ENCODE peak calls at places on chromosomes 12 and 14, in nine cellular contexts. One of them, this sample, is unnamed.

GRCh38 chr14:98433436-98433835 is 838.6 kb downstream of the BCL11B start:
- DNase-seq in EL: no peak
- DNase-seq in HEK293T: no peak
- DNase-seq in fibroblast of pulmonary artery: no peak
- DNase-seq in activated gamma-delta T cell treated with Interleukin-2 at 50 U/mL for 16 hours: no peak
- DNase-seq in CD4-positive, CD25-positive, alpha-beta regulatory T cell: peak; percentile 70
- DNase-seq in epithelial cell of prostate: no peak
- DNase-seq in NCI-H2081: no peak
- DNase-seq in activated CD8-positive, alpha-beta memory T cell treated with anti-CD3 and anti-CD28 coated beads for 4 hours: no peak
- DNase-seq in this sample: no peak

GRCh38 chr12:121441555-121441954 is 41.6 kb downstream of the RNF34 start:
- DNase-seq in activated CD8-positive, alpha-beta memory T cell treated with anti-CD3 and anti-CD28 coated beads for 4 hours: no peak
- DNase-seq in activated gamma-delta T cell treated with Interleukin-2 at 50 U/mL for 16 hours: no peak
- DNase-seq in NCI-H2081: no peak
- DNase-seq in fibroblast of pulmonary artery: no peak
- DNase-seq in EL: no peak
- DNase-seq in CD4-positive, CD25-positive, alpha-beta regulatory T cell: no peak
- DNase-seq in epithelial cell of prostate: no peak
- DNase-seq in HEK293T: no peak
- DNase-seq in this sample: no peak

GRCh38 chr14:26163761-26164160 is 434.1 kb downstream of the NOVA1 start:
- DNase-seq in CD4-positive, CD25-positive, alpha-beta regulatory T cell: no peak
- DNase-seq in epithelial cell of prostate: peak; percentile 14
- DNase-seq in fibroblast of pulmonary artery: peak; percentile 75
- DNase-seq in EL: no peak
- DNase-seq in activated gamma-delta T cell treated with Interleukin-2 at 50 U/mL for 16 hours: no peak
- DNase-seq in NCI-H2081: peak; percentile 24
- DNase-seq in activated CD8-positive, alpha-beta memory T cell treated with anti-CD3 and anti-CD28 coated beads for 4 hours: no peak
- DNase-seq in HEK293T: peak; percentile 17
- DNase-seq in this sample: no peak

GRCh38 chr14:22339277-22339676 is 249.7 kb downstream of the DAD1 start:
- DNase-seq in epithelial cell of prostate: no peak
- DNase-seq in EL: no peak
- DNase-seq in activated CD8-positive, alpha-beta memory T cell treated with anti-CD3 and anti-CD28 coated beads for 4 hours: no peak
- DNase-seq in CD4-positive, CD25-positive, alpha-beta regulatory T cell: no peak
- DNase-seq in NCI-H2081: no peak
- DNase-seq in fibroblast of pulmonary artery: peak; percentile 94
- DNase-seq in HEK293T: no peak
- DNase-seq in activated gamma-delta T cell treated with Interleukin-2 at 50 U/mL for 16 hours: no peak
- DNase-seq in this sample: peak; percentile 44

GRCh38 chr14:93953263-93953662 is 23.1 kb downstream of the ASB2 start:
- DNase-seq in fibroblast of pulmonary artery: no peak
- DNase-seq in CD4-positive, CD25-positive, alpha-beta regulatory T cell: no peak
- DNase-seq in NCI-H2081: no peak
- DNase-seq in HEK293T: peak; percentile 16
- DNase-seq in activated CD8-positive, alpha-beta memory T cell treated with anti-CD3 and anti-CD28 coated beads for 4 hours: no peak
- DNase-seq in epithelial cell of prostate: no peak
- DNase-seq in EL: no peak
- DNase-seq in activated gamma-delta T cell treated with Interleukin-2 at 50 U/mL for 16 hours: no peak
- DNase-seq in this sample: no peak

GRCh38 chr14:74296037-74296467 is 6.7 kb downstream of the ABCD4 start:
- DNase-seq in HEK293T: no peak
- DNase-seq in fibroblast of pulmonary artery: no peak
- DNase-seq in CD4-positive, CD25-positive, alpha-beta regulatory T cell: no peak
- DNase-seq in epithelial cell of prostate: no peak
- DNase-seq in activated gamma-delta T cell treated with Interleukin-2 at 50 U/mL for 16 hours: no peak
- DNase-seq in activated CD8-positive, alpha-beta memory T cell treated with anti-CD3 and anti-CD28 coated beads for 4 hours: no peak
- DNase-seq in NCI-H2081: no peak
- DNase-seq in EL: no peak
- DNase-seq in this sample: no peak

GRCh38 chr12:107331912-107332311 is 238.6 kb upstream of the CRY1 start:
- DNase-seq in NCI-H2081: no peak
- DNase-seq in activated gamma-delta T cell treated with Interleukin-2 at 50 U/mL for 16 hours: no peak
- DNase-seq in fibroblast of pulmonary artery: no peak
- DNase-seq in epithelial cell of prostate: no peak
- DNase-seq in HEK293T: no peak
- DNase-seq in activated CD8-positive, alpha-beta memory T cell treated with anti-CD3 and anti-CD28 coated beads for 4 hours: no peak
- DNase-seq in CD4-positive, CD25-positive, alpha-beta regulatory T cell: no peak
- DNase-seq in EL: no peak
- DNase-seq in this sample: no peak

GRCh38 chr12:124694250-124694649 is 126.8 kb upstream of the NCOR2 start:
- DNase-seq in activated gamma-delta T cell treated with Interleukin-2 at 50 U/mL for 16 hours: peak; percentile 19
- DNase-seq in HEK293T: no peak
- DNase-seq in fibroblast of pulmonary artery: no peak
- DNase-seq in NCI-H2081: no peak
- DNase-seq in activated CD8-positive, alpha-beta memory T cell treated with anti-CD3 and anti-CD28 coated beads for 4 hours: no peak
- DNase-seq in EL: no peak
- DNase-seq in CD4-positive, CD25-positive, alpha-beta regulatory T cell: peak; percentile 12
- DNase-seq in epithelial cell of prostate: no peak
- DNase-seq in this sample: no peak

GRCh38 chr14:86946446-86946845 is 1046.5 kb downstream of the GALC start:
- DNase-seq in HEK293T: no peak
- DNase-seq in activated CD8-positive, alpha-beta memory T cell treated with anti-CD3 and anti-CD28 coated beads for 4 hours: no peak
- DNase-seq in activated gamma-delta T cell treated with Interleukin-2 at 50 U/mL for 16 hours: no peak
- DNase-seq in EL: no peak
- DNase-seq in CD4-positive, CD25-positive, alpha-beta regulatory T cell: no peak
- DNase-seq in fibroblast of pulmonary artery: no peak
- DNase-seq in epithelial cell of prostate: no peak
- DNase-seq in NCI-H2081: no peak
- DNase-seq in this sample: no peak

GRCh38 chr12:121803861-121804416 is at the start of gene SETD1B:
- DNase-seq in NCI-H2081: no peak
- DNase-seq in CD4-positive, CD25-positive, alpha-beta regulatory T cell: peak; percentile 74
- DNase-seq in activated CD8-positive, alpha-beta memory T cell treated with anti-CD3 and anti-CD28 coated beads for 4 hours: no peak
- DNase-seq in EL: peak; percentile 69
- DNase-seq in HEK293T: no peak
- DNase-seq in fibroblast of pulmonary artery: peak; percentile 64
- DNase-seq in activated gamma-delta T cell treated with Interleukin-2 at 50 U/mL for 16 hours: no peak
- DNase-seq in epithelial cell of prostate: no peak
- DNase-seq in this sample: peak; percentile 68

GRCh38 chr14:73785834-73786631 is 65.6 kb upstream of the PTGR2 start:
- DNase-seq in NCI-H2081: no peak
- DNase-seq in CD4-positive, CD25-positive, alpha-beta regulatory T cell: peak; percentile 85
- DNase-seq in EL: peak; percentile 93
- DNase-seq in HEK293T: peak; percentile 56
- DNase-seq in activated gamma-delta T cell treated with Interleukin-2 at 50 U/mL for 16 hours: peak; percentile 62
- DNase-seq in fibroblast of pulmonary artery: peak; percentile 97
- DNase-seq in activated CD8-positive, alpha-beta memory T cell treated with anti-CD3 and anti-CD28 coated beads for 4 hours: no peak
- DNase-seq in epithelial cell of prostate: peak; percentile 53
- DNase-seq in this sample: peak; percentile 85

GRCh38 chr12:111384596-111384995 is 15.7 kb upstream of the PHETA1 start:
- DNase-seq in CD4-positive, CD25-positive, alpha-beta regulatory T cell: no peak
- DNase-seq in NCI-H2081: no peak
- DNase-seq in HEK293T: no peak
- DNase-seq in activated CD8-positive, alpha-beta memory T cell treated with anti-CD3 and anti-CD28 coated beads for 4 hours: no peak
- DNase-seq in EL: no peak
- DNase-seq in activated gamma-delta T cell treated with Interleukin-2 at 50 U/mL for 16 hours: no peak
- DNase-seq in fibroblast of pulmonary artery: no peak
- DNase-seq in epithelial cell of prostate: no peak
- DNase-seq in this sample: no peak

GRCh38 chr12:98559666-98560065 is 33.8 kb upstream of the SLC25A3 start:
- DNase-seq in activated CD8-positive, alpha-beta memory T cell treated with anti-CD3 and anti-CD28 coated beads for 4 hours: no peak
- DNase-seq in HEK293T: no peak
- DNase-seq in fibroblast of pulmonary artery: no peak
- DNase-seq in epithelial cell of prostate: no peak
- DNase-seq in NCI-H2081: no peak
- DNase-seq in CD4-positive, CD25-positive, alpha-beta regulatory T cell: no peak
- DNase-seq in activated gamma-delta T cell treated with Interleukin-2 at 50 U/mL for 16 hours: no peak
- DNase-seq in EL: no peak
- DNase-seq in this sample: no peak